ENCODE peak calls at places on chromosomes 12 and 14, in six cellular contexts. K, C, X, N, H and U are unnamed samples.

GRCh38 chr14:55773984-55774581 is 194.1 kb downstream of the KTN1 start:
- DNase-seq in N (no peak), K (no peak), C (no peak), H (no peak), X (no peak), U (no peak)

GRCh38 chr12:118448341-118448740 is 72.0 kb downstream of the SUDS3 start:
- DNase-seq in N (no peak), C (no peak), X (no peak), K (no peak), H (no peak), U (no peak)

GRCh38 chr12:116122639-116123038 is 154.9 kb downstream of the MED13L start:
- DNase-seq in H (no peak), K (no peak), C (no peak), X (no peak), N (no peak), U (no peak)

GRCh38 chr14:92575773-92576303 is 62.3 kb downstream of the RIN3 start:
- DNase-seq in X (no peak), N (no peak), C (no peak), K (no peak), H (no peak), U (no peak)

GRCh38 chr14:89695846-89696245 is 258.7 kb downstream of the EFCAB11 start:
- DNase-seq in H (no peak), C (no peak), K (no peak), X (no peak), N (no peak), U (no peak)

GRCh38 chr14:93333631-93334095 is 827 bp upstream of the BTBD7 start:
- DNase-seq in H (no peak), K (no peak), C (peak; percentile 13), X (no peak), N (peak; percentile 3), U (no peak)

GRCh38 chr14:100825691-100826331 is at the start of gene MEG3:
- DNase-seq in N (no peak), K (peak; percentile 39), H (peak; percentile 73), X (no peak), C (no peak), U (peak; percentile 72)

GRCh38 chr12:1660304-1661187 is 30.3 kb upstream of the ADIPOR2 start:
- DNase-seq in K (peak; percentile 81), H (no peak), N (peak; percentile 72), X (peak; percentile 32), C (no peak), U (no peak)

GRCh38 chr12:1644523-1645438 is 15.8 kb downstream of the WNT5B start:
- DNase-seq in K (peak; percentile 55), X (no peak), C (peak; percentile 71), N (no peak), H (peak; percentile 44), U (no peak)

GRCh38 chr12:95102916-95103671 is 29.7 kb upstream of the NR2C1 start:
- DNase-seq in C (peak; percentile 20), X (peak; percentile 44), K (no peak), N (peak; percentile 1), H (peak; percentile 93), U (peak; percentile 75)

GRCh38 chr12:76144253-76144564 is 59.7 kb upstream of the NAP1L1 start:
- DNase-seq in X (no peak), H (peak; percentile 35), C (no peak), N (peak; percentile 43), K (no peak), U (no peak)

GRCh38 chr12:30485230-30485890 is 210.3 kb downstream of the IPO8 start:
- DNase-seq in H (no peak), N (no peak), C (no peak), X (no peak), K (no peak), U (no peak)

GRCh38 chr12:32126720-32127119 is 20.1 kb downstream of the BICD1 start:
- DNase-seq in X (no peak), K (no peak), C (no peak), N (no peak), H (peak; percentile 44), U (peak; percentile 63)

GRCh38 chr12:50017047-50017446 is 8.2 kb downstream of the RACGAP1 start:
- DNase-seq in C (no peak), X (no peak), N (no peak), H (peak; percentile 19), K (no peak), U (peak; percentile 15)

GRCh38 chr14:100594625-100594951 is 7.4 kb upstream of the BEGAIN start:
- DNase-seq in H (no peak), K (no peak), C (no peak), X (no peak), N (no peak), U (no peak)

GRCh38 chr12:127596881-127597280 is 670.1 kb upstream of the TMEM132C start:
- DNase-seq in N (no peak), H (no peak), K (no peak), X (no peak), C (no peak), U (no peak)

GRCh38 chr12:131221061-131221945 is 267.6 kb downstream of the ADGRD1 start:
- DNase-seq in X (no peak), N (no peak), H (no peak), C (no peak), K (no peak), U (no peak)

GRCh38 chr12:95169368-95169767 is 47.9 kb downstream of the FGD6 start:
- DNase-seq in C (no peak), H (peak; percentile 89), K (peak; percentile 54), N (no peak), X (no peak), U (peak; percentile 52)